ENCODE peak calls at places on chromosomes 2 and 18, in ten cellular contexts. One of them, this sample, is unnamed.

GRCh38 chr2:235230809-235231601 is 262.8 kb upstream of the AGAP1 start:
- DNase-seq in colonic mucosa: no peak
- DNase-seq in psoas muscle: no peak
- DNase-seq in fibroblast of lung: peak
- DNase-seq in AG09319: no peak
- DNase-seq in MCF 10A: peak
- DNase-seq in IMR-90: no peak
- DNase-seq in endothelial cell: no peak
- DNase-seq in neural crest cell: no peak
- DNase-seq in cardiac fibroblast: peak
- DNase-seq in this sample: peak

GRCh38 chr18:59917422-59917821 is 17.6 kb downstream of the PMAIP1 start:
- DNase-seq in IMR-90: peak
- DNase-seq in endothelial cell: no peak
- DNase-seq in fibroblast of lung: no peak
- DNase-seq in cardiac fibroblast: peak
- DNase-seq in psoas muscle: no peak
- DNase-seq in MCF 10A: peak
- DNase-seq in neural crest cell: no peak
- DNase-seq in AG09319: no peak
- DNase-seq in colonic mucosa: no peak
- DNase-seq in this sample: no peak

GRCh38 chr18:21548647-21549046 is 51.9 kb downstream of the ESCO1 start:
- DNase-seq in AG09319: no peak
- DNase-seq in psoas muscle: no peak
- DNase-seq in neural crest cell: no peak
- DNase-seq in MCF 10A: no peak
- DNase-seq in fibroblast of lung: no peak
- DNase-seq in cardiac fibroblast: no peak
- DNase-seq in colonic mucosa: no peak
- DNase-seq in IMR-90: no peak
- DNase-seq in endothelial cell: no peak
- DNase-seq in this sample: no peak

GRCh38 chr2:124320072-124320471 is 295.0 kb downstream of the CNTNAP5 start:
- DNase-seq in psoas muscle: no peak
- DNase-seq in cardiac fibroblast: no peak
- DNase-seq in colonic mucosa: no peak
- DNase-seq in AG09319: no peak
- DNase-seq in fibroblast of lung: no peak
- DNase-seq in endothelial cell: no peak
- DNase-seq in IMR-90: no peak
- DNase-seq in neural crest cell: no peak
- DNase-seq in MCF 10A: no peak
- DNase-seq in this sample: no peak

GRCh38 chr2:55084631-55085030 is 34.4 kb upstream of the RTN4 start:
- DNase-seq in cardiac fibroblast: peak
- DNase-seq in MCF 10A: no peak
- DNase-seq in AG09319: no peak
- DNase-seq in neural crest cell: no peak
- DNase-seq in endothelial cell: no peak
- DNase-seq in fibroblast of lung: no peak
- DNase-seq in psoas muscle: no peak
- DNase-seq in IMR-90: no peak
- DNase-seq in colonic mucosa: no peak
- DNase-seq in this sample: no peak

GRCh38 chr2:47070920-47071824 is 83.9 kb downstream of the STPG4 start:
- DNase-seq in fibroblast of lung: peak
- DNase-seq in IMR-90: peak
- DNase-seq in psoas muscle: peak
- DNase-seq in MCF 10A: peak
- DNase-seq in AG09319: no peak
- DNase-seq in colonic mucosa: peak
- DNase-seq in endothelial cell: no peak
- DNase-seq in cardiac fibroblast: peak
- DNase-seq in neural crest cell: no peak
- DNase-seq in this sample: peak

GRCh38 chr2:231017250-231017636 is 20.1 kb upstream of the C2orf72 start:
- DNase-seq in neural crest cell: no peak
- DNase-seq in MCF 10A: no peak
- DNase-seq in fibroblast of lung: no peak
- DNase-seq in colonic mucosa: no peak
- DNase-seq in endothelial cell: no peak
- DNase-seq in AG09319: no peak
- DNase-seq in cardiac fibroblast: no peak
- DNase-seq in IMR-90: no peak
- DNase-seq in psoas muscle: no peak
- DNase-seq in this sample: no peak

GRCh38 chr18:43276471-43276870 is 819 bp downstream of the SYT4 start:
- DNase-seq in colonic mucosa: no peak
- DNase-seq in cardiac fibroblast: no peak
- DNase-seq in IMR-90: no peak
- DNase-seq in psoas muscle: no peak
- DNase-seq in fibroblast of lung: no peak
- DNase-seq in AG09319: no peak
- DNase-seq in neural crest cell: no peak
- DNase-seq in endothelial cell: no peak
- DNase-seq in MCF 10A: no peak
- DNase-seq in this sample: no peak

GRCh38 chr18:24402209-24402785 is 4.7 kb upstream of the OSBPL1A start:
- DNase-seq in colonic mucosa: no peak
- DNase-seq in AG09319: no peak
- DNase-seq in IMR-90: no peak
- DNase-seq in psoas muscle: no peak
- DNase-seq in cardiac fibroblast: no peak
- DNase-seq in endothelial cell: peak
- DNase-seq in MCF 10A: no peak
- DNase-seq in fibroblast of lung: no peak
- DNase-seq in neural crest cell: peak
- DNase-seq in this sample: no peak

GRCh38 chr2:15871239-15871783 is 69.0 kb upstream of the MYCN start:
- DNase-seq in psoas muscle: no peak
- DNase-seq in AG09319: no peak
- DNase-seq in IMR-90: no peak
- DNase-seq in neural crest cell: no peak
- DNase-seq in cardiac fibroblast: no peak
- DNase-seq in fibroblast of lung: no peak
- DNase-seq in endothelial cell: no peak
- DNase-seq in colonic mucosa: no peak
- DNase-seq in MCF 10A: no peak
- DNase-seq in this sample: no peak

GRCh38 chr2:164621761-164622105 is 451 bp upstream of the GRB14 start:
- DNase-seq in psoas muscle: no peak
- DNase-seq in MCF 10A: peak
- DNase-seq in fibroblast of lung: no peak
- DNase-seq in endothelial cell: no peak
- DNase-seq in cardiac fibroblast: no peak
- DNase-seq in AG09319: no peak
- DNase-seq in neural crest cell: no peak
- DNase-seq in IMR-90: no peak
- DNase-seq in colonic mucosa: no peak
- DNase-seq in this sample: no peak

GRCh38 chr2:164624296-164624695 is 3.0 kb upstream of the GRB14 start:
- DNase-seq in MCF 10A: no peak
- DNase-seq in AG09319: no peak
- DNase-seq in IMR-90: no peak
- DNase-seq in neural crest cell: no peak
- DNase-seq in endothelial cell: no peak
- DNase-seq in fibroblast of lung: no peak
- DNase-seq in colonic mucosa: no peak
- DNase-seq in cardiac fibroblast: no peak
- DNase-seq in psoas muscle: no peak
- DNase-seq in this sample: no peak

GRCh38 chr2:164622338-164623106 is 1.2 kb upstream of the GRB14 start:
- DNase-seq in AG09319: no peak
- DNase-seq in endothelial cell: no peak
- DNase-seq in neural crest cell: no peak
- DNase-seq in IMR-90: no peak
- DNase-seq in MCF 10A: no peak
- DNase-seq in cardiac fibroblast: no peak
- DNase-seq in colonic mucosa: no peak
- DNase-seq in psoas muscle: no peak
- DNase-seq in fibroblast of lung: no peak
- DNase-seq in this sample: no peak

GRCh38 chr2:164617466-164617865 is 3.8 kb downstream of the GRB14 start:
- DNase-seq in IMR-90: no peak
- DNase-seq in AG09319: no peak
- DNase-seq in fibroblast of lung: no peak
- DNase-seq in MCF 10A: peak
- DNase-seq in neural crest cell: no peak
- DNase-seq in endothelial cell: no peak
- DNase-seq in psoas muscle: no peak
- DNase-seq in colonic mucosa: no peak
- DNase-seq in cardiac fibroblast: peak
- DNase-seq in this sample: no peak

DNA sequence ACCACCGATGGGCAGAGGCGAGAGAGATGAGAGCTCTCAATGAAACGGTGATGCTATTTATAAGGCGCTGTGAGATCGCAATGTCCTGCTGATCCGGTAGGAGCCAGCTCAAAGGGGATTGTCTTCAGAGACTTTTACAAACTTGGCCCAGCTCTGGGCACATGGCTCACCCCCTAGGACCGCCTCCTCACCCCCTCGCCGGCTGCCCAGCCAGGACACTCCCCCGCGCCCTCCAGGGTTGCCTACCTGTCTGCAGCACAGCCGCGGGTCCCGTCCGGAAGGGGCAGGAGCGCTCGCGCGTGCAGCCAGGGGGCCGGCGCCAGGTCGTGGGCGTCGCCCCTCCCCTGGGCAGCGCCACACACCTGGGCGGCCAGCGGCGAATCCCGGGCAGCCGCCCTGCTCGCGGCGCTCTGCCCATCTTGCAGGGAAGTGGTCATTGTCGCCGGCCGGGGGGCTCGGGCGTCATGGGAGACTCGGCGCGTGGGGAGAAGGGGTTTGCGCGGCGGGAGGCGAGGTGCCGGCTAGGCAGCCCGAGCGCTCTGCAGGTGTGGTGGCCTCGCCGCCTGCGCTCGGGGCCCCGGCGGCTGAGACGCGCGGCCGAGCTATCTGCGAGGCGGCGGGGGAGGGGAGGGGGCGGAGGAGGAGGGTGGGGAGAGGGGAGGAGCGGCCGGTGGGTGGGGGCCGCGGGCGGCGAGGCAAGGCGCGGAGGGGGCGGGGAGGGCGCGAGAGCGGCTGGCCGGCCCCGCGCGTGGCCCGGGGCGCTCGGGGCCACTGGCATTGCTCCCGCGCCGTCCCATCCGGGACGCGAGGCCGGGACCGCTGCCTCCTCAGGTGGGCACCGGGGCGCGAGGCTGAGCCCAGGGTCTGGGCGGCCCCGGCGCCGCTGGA is at the start of gene GRB14:
- DNase-seq in endothelial cell: peak
- DNase-seq in psoas muscle: peak
- DNase-seq in AG09319: no peak
- DNase-seq in colonic mucosa: peak
- DNase-seq in MCF 10A: peak
- DNase-seq in fibroblast of lung: no peak
- DNase-seq in cardiac fibroblast: peak
- DNase-seq in neural crest cell: peak
- DNase-seq in IMR-90: no peak
- DNase-seq in this sample: no peak
- TF ChIP-seq CTCF in endothelial cell: no peak
- TF ChIP-seq CTCF in psoas muscle: no peak
- TF ChIP-seq CTCF in AG09319: no peak
- TF ChIP-seq CTCF in colonic mucosa: no peak
- TF ChIP-seq CTCF in MCF 10A: no peak
- TF ChIP-seq CTCF in fibroblast of lung: no peak
- TF ChIP-seq CTCF in cardiac fibroblast: no peak
- TF ChIP-seq CTCF in neural crest cell: peak
- TF ChIP-seq CTCF in IMR-90: no peak
- TF ChIP-seq CTCF in this sample: no peak

GRCh38 chr2:138874251-138874650 is 94.1 kb upstream of the NXPH2 start:
- DNase-seq in psoas muscle: no peak
- DNase-seq in MCF 10A: no peak
- DNase-seq in AG09319: no peak
- DNase-seq in cardiac fibroblast: no peak
- DNase-seq in fibroblast of lung: no peak
- DNase-seq in IMR-90: no peak
- DNase-seq in endothelial cell: no peak
- DNase-seq in colonic mucosa: no peak
- DNase-seq in neural crest cell: no peak
- DNase-seq in this sample: no peak

GRCh38 chr2:138877421-138877820 is 97.2 kb upstream of the NXPH2 start:
- DNase-seq in neural crest cell: no peak
- DNase-seq in fibroblast of lung: no peak
- DNase-seq in IMR-90: no peak
- DNase-seq in MCF 10A: no peak
- DNase-seq in cardiac fibroblast: no peak
- DNase-seq in colonic mucosa: no peak
- DNase-seq in psoas muscle: no peak
- DNase-seq in endothelial cell: no peak
- DNase-seq in AG09319: no peak
- DNase-seq in this sample: no peak
- TF ChIP-seq CTCF in neural crest cell: no peak
- TF ChIP-seq CTCF in fibroblast of lung: no peak
- TF ChIP-seq CTCF in IMR-90: no peak
- TF ChIP-seq CTCF in MCF 10A: no peak
- TF ChIP-seq CTCF in cardiac fibroblast: no peak
- TF ChIP-seq CTCF in colonic mucosa: no peak
- TF ChIP-seq CTCF in psoas muscle: no peak
- TF ChIP-seq CTCF in endothelial cell: no peak
- TF ChIP-seq CTCF in AG09319: no peak
- TF ChIP-seq CTCF in this sample: no peak

DNA sequence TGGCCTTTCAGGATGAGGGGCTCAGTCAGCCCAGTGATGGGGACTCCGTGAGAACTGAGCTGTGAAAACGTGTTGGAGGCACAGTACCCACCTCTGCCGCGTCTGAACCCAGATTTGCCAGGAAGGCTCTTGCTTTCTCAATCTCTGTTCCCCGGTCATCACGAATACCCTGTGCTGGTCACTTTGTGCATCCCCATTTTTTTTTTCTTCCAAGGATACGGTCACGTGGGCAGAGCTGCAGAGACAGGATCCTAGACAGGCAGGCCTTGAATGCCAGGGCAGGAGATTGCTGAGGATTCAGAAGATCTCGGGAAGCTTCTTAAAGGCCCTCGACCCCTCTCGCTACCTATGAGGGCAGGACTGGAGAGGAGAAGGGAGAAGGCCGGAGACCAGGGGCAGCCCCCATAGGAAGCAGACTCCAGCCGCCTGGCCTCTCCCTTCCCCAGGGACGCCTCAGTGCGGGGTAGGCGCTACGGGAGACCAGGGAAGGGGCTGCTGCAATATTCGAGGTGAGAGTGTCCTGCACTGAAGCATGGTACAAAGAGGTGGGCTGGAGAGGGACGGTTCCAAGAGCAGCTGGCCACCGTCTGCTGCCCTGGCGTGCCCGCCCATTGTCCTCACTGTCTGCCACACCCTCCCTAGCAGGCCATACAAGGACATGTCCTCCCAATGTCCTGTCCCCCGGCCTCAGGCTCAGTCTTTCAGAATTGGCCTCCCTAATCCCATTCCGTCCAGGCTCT is 29.0 kb upstream of the TAF1B start:
- DNase-seq in MCF 10A: no peak
- DNase-seq in neural crest cell: no peak
- DNase-seq in fibroblast of lung: no peak
- DNase-seq in psoas muscle: no peak
- DNase-seq in colonic mucosa: no peak
- DNase-seq in endothelial cell: no peak
- DNase-seq in AG09319: no peak
- DNase-seq in cardiac fibroblast: no peak
- DNase-seq in IMR-90: no peak
- DNase-seq in this sample: no peak
- TF ChIP-seq CTCF in MCF 10A: no peak
- TF ChIP-seq CTCF in neural crest cell: no peak
- TF ChIP-seq CTCF in fibroblast of lung: no peak
- TF ChIP-seq CTCF in psoas muscle: no peak
- TF ChIP-seq CTCF in colonic mucosa: peak
- TF ChIP-seq CTCF in endothelial cell: peak
- TF ChIP-seq CTCF in AG09319: no peak
- TF ChIP-seq CTCF in cardiac fibroblast: no peak
- TF ChIP-seq CTCF in IMR-90: no peak
- TF ChIP-seq CTCF in this sample: no peak

GRCh38 chr2:236503100-236503499 is 66.5 kb upstream of the ACKR3 start:
- DNase-seq in fibroblast of lung: no peak
- DNase-seq in MCF 10A: no peak
- DNase-seq in IMR-90: no peak
- DNase-seq in colonic mucosa: no peak
- DNase-seq in cardiac fibroblast: no peak
- DNase-seq in neural crest cell: no peak
- DNase-seq in AG09319: no peak
- DNase-seq in psoas muscle: no peak
- DNase-seq in endothelial cell: peak
- DNase-seq in this sample: no peak
- TF ChIP-seq CTCF in fibroblast of lung: peak
- TF ChIP-seq CTCF in MCF 10A: peak
- TF ChIP-seq CTCF in IMR-90: no peak
- TF ChIP-seq CTCF in colonic mucosa: no peak
- TF ChIP-seq CTCF in cardiac fibroblast: no peak
- TF ChIP-seq CTCF in neural crest cell: peak
- TF ChIP-seq CTCF in AG09319: peak
- TF ChIP-seq CTCF in psoas muscle: peak
- TF ChIP-seq CTCF in endothelial cell: no peak
- TF ChIP-seq CTCF in this sample: peak

This sample was measured in astrocyte of the cerebellum.